ENCODE peak calls at places on chromosomes 6 and 20, in six cellular contexts. F is fibroblast of mammary gland, D is transverse colon, Z is brain microvascular endothelial cell, H is hepatocyte, L is Caco-2. A is an unnamed sample.

GRCh38 chr6:148720371-148720770 is 26.5 kb upstream of the UST start:
- DNase-seq in D (no peak), Z (no peak), L (no peak), H (peak; percentile 10), F (peak; percentile 70), A (no peak)

GRCh38 chr6:165900970-165901369 is 237.9 kb upstream of the PDE10A start:
- DNase-seq in F (no peak), H (no peak), D (no peak), L (no peak), Z (no peak), A (no peak)

GRCh38 chr6:81838031-81838430 is 85.5 kb upstream of the TENT5A start:
- DNase-seq in F (no peak), D (no peak), L (peak; percentile 67), H (peak; percentile 48), Z (peak; percentile 64), A (no peak)

GRCh38 chr6:140462495-140463311 is 1088.3 kb upstream of the CITED2 start:
- DNase-seq in D (peak; percentile 8), H (peak; percentile 48), F (peak; percentile 88), L (peak; percentile 17), Z (no peak), A (no peak)

GRCh38 chr6:116090251-116090650 is 10.4 kb upstream of the NT5DC1 start:
- DNase-seq in F (no peak), D (no peak), H (no peak), Z (no peak), L (no peak), A (no peak)

GRCh38 chr6:129567374-129567773 is 142.6 kb downstream of the ARHGAP18 start:
- DNase-seq in D (no peak), L (peak; percentile 21), Z (peak; percentile 28), H (peak; percentile 25), F (peak; percentile 52), A (no peak)

GRCh38 chr6:73927421-73927820 is 231.4 kb downstream of the CD109 start:
- DNase-seq in F (no peak), L (no peak), Z (no peak), H (no peak), D (no peak), A (no peak)

GRCh38 chr6:11575408-11576033 is 38.0 kb downstream of the TMEM170B start:
- DNase-seq in D (peak; percentile 57), H (peak; percentile 87), L (peak; percentile 76), F (peak; percentile 82), Z (peak; percentile 78), A (no peak)

GRCh38 chr6:150417899-150418824 is 49.4 kb downstream of the IYD start:
- DNase-seq in L (peak; percentile 61), F (peak; percentile 82), H (peak; percentile 84), D (peak; percentile 27), Z (peak; percentile 69), A (no peak)

GRCh38 chr20:10449270-10449669 is 14.2 kb downstream of the SLX4IP start:
- DNase-seq in L (no peak), Z (no peak), H (no peak), F (peak; percentile 39), D (no peak), A (no peak)

GRCh38 chr6:9494864-9495263 is 920.0 kb downstream of the TFAP2A start:
- DNase-seq in L (no peak), F (peak; percentile 30), Z (peak; percentile 24), D (no peak), H (no peak), A (no peak)

GRCh38 chr20:1392693-1393506 is at the start of gene FKBP1A:
- DNase-seq in F (peak; percentile 86), H (peak; percentile 97), D (peak; percentile 93), L (peak; percentile 92), Z (peak; percentile 69), A (peak; percentile 97)

GRCh38 chr6:39407446-39407993 is 85.0 kb upstream of the KCNK16 start:
- DNase-seq in L (no peak), H (no peak), F (no peak), D (no peak), Z (no peak), A (no peak)

GRCh38 chr6:88989215-88989614 is 25.8 kb upstream of the RNGTT start:
- DNase-seq in F (peak; percentile 65), D (no peak), Z (peak; percentile 13), H (peak; percentile 58), L (no peak), A (no peak)

GRCh38 chr20:56385130-56385529 is 6.9 kb downstream of the AURKA start:
- DNase-seq in F (no peak), D (no peak), Z (no peak), L (no peak), H (no peak), A (no peak)

GRCh38 chr20:49483706-49484101 is 1.2 kb upstream of the KCNB1 start:
- DNase-seq in F (no peak), D (no peak), L (peak; percentile 40), Z (no peak), H (peak; percentile 13), A (no peak)

GRCh38 chr6:158853072-158853871 is 34.1 kb upstream of the EZR start:
- DNase-seq in D (peak; percentile 94), F (peak; percentile 78), L (peak; percentile 95), H (peak; percentile 95), Z (peak; percentile 86), A (no peak)

GRCh38 chr20:57429579-57430202 is 38.5 kb downstream of the RBM38 start:
- DNase-seq in D (no peak), Z (peak; percentile 49), F (peak; percentile 74), L (no peak), H (no peak), A (no peak)

GRCh38 chr6:111612379-111612778 is 6.7 kb upstream of the TRAF3IP2 start:
- DNase-seq in F (no peak), Z (no peak), D (no peak), L (no peak), H (no peak), A (no peak)

GRCh38 chr6:128952902-128953301 is 70.0 kb downstream of the LAMA2 start:
- DNase-seq in Z (no peak), F (no peak), H (no peak), L (no peak), D (no peak), A (no peak)

GRCh38 chr6:30591008-30591407 is 19.8 kb downstream of the ABCF1 start:
- DNase-seq in D (no peak), F (peak; percentile 72), L (peak; percentile 57), Z (no peak), H (peak; percentile 52), A (no peak)

GRCh38 chr6:12870033-12870432 is 153.5 kb downstream of the PHACTR1 start:
- DNase-seq in Z (no peak), D (no peak), L (no peak), H (no peak), F (no peak), A (no peak)

GRCh38 chr6:111872521-111873177 is 603 bp downstream of the FYN start:
- DNase-seq in Z (peak; percentile 32), L (peak; percentile 15), H (peak; percentile 61), F (peak; percentile 42), D (peak; percentile 34), A (peak; percentile 81)

GRCh38 chr20:43140719-43141118 is 49.0 kb downstream of the PTPRT start:
- DNase-seq in Z (no peak), H (no peak), F (no peak), D (no peak), L (no peak), A (no peak)

GRCh38 chr6:169800116-169800667 is 48.8 kb downstream of the ERMARD start:
- DNase-seq in D (no peak), L (peak; percentile 75), H (no peak), F (no peak), Z (no peak), A (no peak)

GRCh38 chr6:44311767-44312166 is 1.4 kb downstream of the AARS2 start:
- DNase-seq in D (no peak), Z (no peak), F (no peak), H (no peak), L (no peak), A (no peak)

GRCh38 chr20:51563597-51564332 is 21.2 kb upstream of the NFATC2 start:
- DNase-seq in F (peak; percentile 80), Z (peak; percentile 97), L (peak; percentile 72), D (peak; percentile 38), H (peak; percentile 87), A (peak; percentile 81)
- H3K4me3 ChIP-seq in F (no peak overlapping the region), Z (peak overlapping the region; percentile 82), L (no peak overlapping the region), D (peak overlapping the region; percentile 43), H (no peak overlapping the region), A (no peak overlapping the region)

DNA sequence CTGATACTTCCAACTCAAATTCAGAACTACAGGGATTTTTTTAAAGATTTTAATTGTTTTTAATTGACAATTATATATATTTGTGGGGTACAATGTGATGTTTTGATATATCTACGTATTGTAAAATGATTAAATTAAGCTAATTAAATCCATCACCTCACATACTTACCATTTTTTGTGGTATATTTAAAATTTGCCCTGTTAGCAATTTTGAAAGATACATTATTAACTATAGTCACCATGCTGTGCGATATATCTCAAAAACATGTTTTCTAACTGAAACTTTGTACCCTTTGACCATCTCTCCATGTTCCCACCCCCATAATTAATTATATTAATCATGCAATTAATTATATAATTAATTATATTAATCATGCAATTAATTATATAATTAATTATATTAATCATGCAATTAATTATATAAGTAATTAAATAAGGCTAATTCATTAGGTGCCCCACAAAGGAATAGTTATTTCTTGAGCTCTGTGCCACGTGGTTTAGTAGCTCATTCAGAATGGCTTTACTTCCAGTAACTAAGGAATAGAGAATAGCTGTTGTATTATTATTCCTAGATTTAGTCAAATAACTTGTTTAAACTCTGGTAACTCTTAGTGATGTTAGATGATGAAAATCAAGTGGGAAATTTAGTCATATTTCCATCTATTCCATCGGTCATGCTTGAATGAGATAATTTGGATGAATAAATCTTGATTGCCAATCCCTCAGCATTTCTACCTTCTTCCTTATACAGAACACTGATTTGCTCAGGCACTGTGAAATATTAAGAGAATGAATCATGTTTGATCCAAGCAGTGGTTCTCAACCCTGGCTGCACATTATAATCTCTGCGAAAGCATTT is 25.1 kb downstream of the LOC128125822 start:
- DNase-seq in Z (no peak), H (no peak), F (no peak), D (no peak), L (no peak), A (no peak)
- H3K4me3 ChIP-seq in Z (peak overlapping the region; percentile 63), H (peak overlapping the region; percentile 68), F (peak overlapping the region; percentile 67), D (peak overlapping the region; percentile 40), L (peak overlapping the region; percentile 59), A (no peak overlapping the region)

GRCh38 chr6:193773-194310 is 98.4 kb upstream of the DUSP22 start:
- DNase-seq in H (no peak), D (no peak), Z (no peak), L (no peak), F (no peak), A (no peak)
- H3K4me3 ChIP-seq in H (no peak overlapping the region), D (no peak overlapping the region), Z (no peak overlapping the region), L (no peak overlapping the region), F (no peak overlapping the region), A (no peak overlapping the region)

GRCh38 chr6:118776607-118777549 is 117.1 kb upstream of the ASF1A start:
- DNase-seq in H (peak; percentile 73), F (peak; percentile 80), Z (peak; percentile 85), L (peak; percentile 65), D (peak; percentile 59), A (peak; percentile 73)
- H3K4me3 ChIP-seq in H (no peak overlapping the region), F (no peak overlapping the region), Z (no peak overlapping the region), L (no peak overlapping the region), D (no peak overlapping the region), A (no peak overlapping the region)

A was measured in aorta.